ENCODE peak calls at places on chromosomes 16 and 17, in six cellular contexts. C, E, W, H, T and Z are unnamed samples.

GRCh38 chr16:24538756-24539294 is 541 bp upstream of the RBBP6 start:
- ATAC-seq in W (peak), H (peak), C (peak), E (peak), T (peak), Z (peak)

GRCh38 chr17:4940625-4941021 is 555 bp downstream of the RNF167 start:
- ATAC-seq in H (no peak), T (no peak), E (no peak), C (no peak), W (no peak), Z (no peak)

GRCh38 chr17:18967806-18968744 is 16.1 kb downstream of the SLC5A10 start:
- ATAC-seq in E (no peak), C (no peak), T (no peak), H (peak), W (no peak), Z (no peak)

GRCh38 chr17:67639555-67639954 is 78.2 kb upstream of the NOL11 start:
- ATAC-seq in W (no peak), E (no peak), C (peak), T (no peak), H (no peak), Z (no peak)

GRCh38 chr17:59914274-59914854 is 21.4 kb downstream of the RPS6KB1 start:
- ATAC-seq in H (peak), W (no peak), E (peak), C (no peak), T (peak), Z (no peak)

GRCh38 chr17:27544350-27545131 is 86.4 kb upstream of the LGALS9 start:
- ATAC-seq in E (no peak), T (no peak), H (no peak), W (peak), C (no peak), Z (no peak)

GRCh38 chr16:69848635-69849545 is 86.8 kb downstream of the WWP2 start:
- ATAC-seq in H (peak), W (no peak), C (peak), E (peak), T (peak), Z (peak)

GRCh38 chr16:1220841-1221627 is 4.0 kb downstream of the TPSG1 start:
- ATAC-seq in W (no peak), E (no peak), H (no peak), T (no peak), C (no peak), Z (no peak)

GRCh38 chr16:10870808-10871156 is 6.2 kb upstream of the CIITA start:
- ATAC-seq in W (peak), C (no peak), H (no peak), E (no peak), T (no peak), Z (no peak)

GRCh38 chr17:33012522-33013033 is 20.9 kb downstream of the SPACA3 start:
- ATAC-seq in T (no peak), H (peak), C (no peak), W (no peak), E (peak), Z (no peak)